ENCODE peak calls at places on chromosome 14, in four cellular contexts. One of them, this sample, is unnamed.

GRCh38 chr14:23060536-23061260 is 3.4 kb upstream of the CDH24 start:
- DNase-seq in NCI-H748 treated with DMSO at 0.1 percent for 48 hours: no peak
- DNase-seq in GM13977: no peak
- DNase-seq in NB4: no peak
- DNase-seq in this sample: no peak

GRCh38 chr14:59251811-59252771 is 63.6 kb downstream of the DAAM1 start:
- DNase-seq in NCI-H748 treated with DMSO at 0.1 percent for 48 hours: no peak
- DNase-seq in GM13977: no peak
- DNase-seq in NB4: no peak
- DNase-seq in this sample: no peak

GRCh38 chr14:78075033-78075432 is 95.1 kb upstream of the NRXN3 start:
- DNase-seq in NCI-H748 treated with DMSO at 0.1 percent for 48 hours: peak
- DNase-seq in GM13977: no peak
- DNase-seq in NB4: no peak
- DNase-seq in this sample: no peak

GRCh38 chr14:104731249-104731924 is 7.4 kb downstream of the ADSS1 start:
- DNase-seq in NCI-H748 treated with DMSO at 0.1 percent for 48 hours: no peak
- DNase-seq in GM13977: no peak
- DNase-seq in NB4: peak
- DNase-seq in this sample: peak

GRCh38 chr14:39563361-39563760 is 131.1 kb upstream of the FBXO33 start:
- DNase-seq in NCI-H748 treated with DMSO at 0.1 percent for 48 hours: no peak
- DNase-seq in GM13977: no peak
- DNase-seq in NB4: no peak
- DNase-seq in this sample: no peak

GRCh38 chr14:46499521-46499920 is 152.1 kb downstream of the RPL10L start:
- DNase-seq in NCI-H748 treated with DMSO at 0.1 percent for 48 hours: no peak
- DNase-seq in GM13977: no peak
- DNase-seq in NB4: no peak
- DNase-seq in this sample: no peak

GRCh38 chr14:59997496-59997895 is 77.6 kb downstream of the LRRC9 start:
- DNase-seq in NCI-H748 treated with DMSO at 0.1 percent for 48 hours: no peak
- DNase-seq in GM13977: no peak
- DNase-seq in NB4: peak
- DNase-seq in this sample: peak

GRCh38 chr14:94031161-94031875 is 5.2 kb downstream of the OTUB2 start:
- DNase-seq in NCI-H748 treated with DMSO at 0.1 percent for 48 hours: no peak
- DNase-seq in GM13977: no peak
- DNase-seq in NB4: no peak
- DNase-seq in this sample: no peak

GRCh38 chr14:103056322-103057027 is 874 bp downstream of the CDC42BPB start:
- DNase-seq in NCI-H748 treated with DMSO at 0.1 percent for 48 hours: peak
- DNase-seq in GM13977: no peak
- DNase-seq in NB4: peak
- DNase-seq in this sample: no peak

GRCh38 chr14:54681819-54682261 is 114.9 kb downstream of the SAMD4A start:
- DNase-seq in NCI-H748 treated with DMSO at 0.1 percent for 48 hours: no peak
- DNase-seq in GM13977: no peak
- DNase-seq in NB4: no peak
- DNase-seq in this sample: peak

GRCh38 chr14:105337966-105338365 is 23.4 kb downstream of the PACS2 start:
- DNase-seq in NCI-H748 treated with DMSO at 0.1 percent for 48 hours: no peak
- DNase-seq in GM13977: no peak
- DNase-seq in NB4: no peak
- DNase-seq in this sample: no peak

GRCh38 chr14:53838374-53838773 is 118.3 kb downstream of the BMP4 start:
- DNase-seq in NCI-H748 treated with DMSO at 0.1 percent for 48 hours: no peak
- DNase-seq in GM13977: no peak
- DNase-seq in NB4: no peak
- DNase-seq in this sample: no peak

GRCh38 chr14:103723176-103724081 is 7.8 kb downstream of the ZFYVE21 start:
- DNase-seq in NCI-H748 treated with DMSO at 0.1 percent for 48 hours: no peak
- DNase-seq in GM13977: no peak
- DNase-seq in NB4: no peak
- DNase-seq in this sample: no peak

GRCh38 chr14:34099630-34100029 is 148.8 kb upstream of the EGLN3 start:
- DNase-seq in NCI-H748 treated with DMSO at 0.1 percent for 48 hours: no peak
- DNase-seq in GM13977: no peak
- DNase-seq in NB4: no peak
- DNase-seq in this sample: no peak

GRCh38 chr14:96167224-96168148 is 37.2 kb upstream of the BDKRB2 start:
- DNase-seq in NCI-H748 treated with DMSO at 0.1 percent for 48 hours: no peak
- DNase-seq in GM13977: no peak
- DNase-seq in NB4: no peak
- DNase-seq in this sample: no peak

GRCh38 chr14:103514596-103515421 is 7.8 kb downstream of the CKB start:
- DNase-seq in NCI-H748 treated with DMSO at 0.1 percent for 48 hours: no peak
- DNase-seq in GM13977: no peak
- DNase-seq in NB4: no peak
- DNase-seq in this sample: no peak

This sample was measured in OCI-M1.